ENCODE peak calls at places on chromosomes 2 and 18, in seven cellular contexts. Y is WTC11, U is GM12878, T is HEK293T, M is K562, I is H1, J is HepG2. S is an unnamed sample.

GRCh38 chr2:165505514-165505913 is 36.0 kb downstream of the CSRNP3 start:
- DNase-seq in Y (no peak), U (no peak), T (no peak), M (no peak), I (no peak), J (no peak), S (no peak)

GRCh38 chr18:78900938-78901909 is 78.4 kb upstream of the SALL3 start:
- DNase-seq in Y (no peak), U (no peak), T (no peak), M (no peak), I (no peak), J (no peak), S (no peak)

GRCh38 chr2:8987413-8987812 is 16.1 kb downstream of the MBOAT2 start:
- DNase-seq in Y (no peak), U (no peak), T (no peak), M (no peak), I (no peak), J (no peak), S (no peak)

GRCh38 chr18:59912007-59912550 is 12.3 kb downstream of the PMAIP1 start:
- DNase-seq in Y (no peak), U (no peak), T (no peak), M (no peak), I (no peak), J (no peak), S (no peak)

GRCh38 chr2:227545990-227546389 is 52.7 kb upstream of the SCYGR2 start:
- DNase-seq in Y (peak; percentile 28), U (no peak), T (no peak), M (no peak), I (no peak), J (peak; percentile 40), S (no peak)

GRCh38 chr2:111947219-111947618 is 48.8 kb downstream of the MERTK start:
- DNase-seq in Y (no peak), U (no peak), T (no peak), M (no peak), I (no peak), J (no peak), S (no peak)

GRCh38 chr2:32008811-32009478 is 1.9 kb downstream of the MEMO1 start:
- DNase-seq in Y (no peak), U (no peak), T (peak; percentile 10), M (no peak), I (no peak), J (peak; percentile 32), S (no peak)

GRCh38 chr18:43751835-43752234 is 474.5 kb upstream of the SYT4 start:
- DNase-seq in Y (no peak), U (no peak), T (no peak), M (no peak), I (no peak), J (no peak), S (no peak)

GRCh38 chr2:23630961-23631360 is 246.0 kb downstream of the KLHL29 start:
- DNase-seq in Y (no peak), U (no peak), T (no peak), M (no peak), I (no peak), J (no peak), S (no peak)

GRCh38 chr2:40403233-40403841 is 48.6 kb downstream of the SLC8A1 start:
- DNase-seq in Y (no peak), U (no peak), T (no peak), M (no peak), I (no peak), J (no peak), S (no peak)

GRCh38 chr18:10072659-10073309 is 159.0 kb downstream of the VAPA start:
- DNase-seq in Y (no peak), U (no peak), T (no peak), M (no peak), I (no peak), J (no peak), S (no peak)

GRCh38 chr2:190468814-190469569 is 60.8 kb downstream of the MFSD6 start:
- DNase-seq in Y (no peak), U (no peak), T (peak; percentile 48), M (peak; percentile 68), I (no peak), J (peak; percentile 40), S (peak; percentile 35)

GRCh38 chr18:22084547-22084946 is 84.8 kb upstream of the GATA6 start:
- DNase-seq in Y (no peak), U (no peak), T (no peak), M (no peak), I (no peak), J (peak; percentile 78), S (no peak)

GRCh38 chr18:73677458-73677857 is 470.2 kb downstream of the FBXO15 start:
- DNase-seq in Y (no peak), U (no peak), T (no peak), M (no peak), I (no peak), J (no peak), S (no peak)

GRCh38 chr2:60510713-60511112 is 42.7 kb downstream of the BCL11A start:
- DNase-seq in Y (no peak), U (no peak), T (no peak), M (no peak), I (no peak), J (no peak), S (no peak)

GRCh38 chr2:99881901-99882591 is 260.3 kb downstream of the AFF3 start:
- DNase-seq in Y (no peak), U (no peak), T (peak; percentile 41), M (no peak), I (no peak), J (no peak), S (no peak)

GRCh38 chr2:158060862-158061435 is 40.7 kb upstream of the UPP2 start:
- DNase-seq in Y (no peak), U (no peak), T (no peak), M (no peak), I (no peak), J (no peak), S (peak; percentile 1)

GRCh38 chr2:53958443-53958842 is 12.3 kb downstream of the PSME4 start:
- DNase-seq in Y (no peak), U (no peak), T (no peak), M (no peak), I (no peak), J (no peak), S (no peak)

GRCh38 chr18:22683196-22683676 is 249.9 kb upstream of the RBBP8 start:
- DNase-seq in Y (no peak), U (no peak), T (peak; percentile 60), M (no peak), I (no peak), J (peak; percentile 58), S (no peak)

GRCh38 chr2:36322108-36322507 is 33.5 kb upstream of the CRIM1 start:
- DNase-seq in Y (no peak), U (no peak), T (peak; percentile 21), M (no peak), I (no peak), J (peak; percentile 40), S (peak; percentile 19)

GRCh38 chr2:66872926-66873714 is 438.2 kb downstream of the MEIS1 start:
- DNase-seq in Y (no peak), U (no peak), T (no peak), M (no peak), I (no peak), J (no peak), S (no peak)
- TF ChIP-seq SP1 in Y (no peak), U (no peak), T (no peak), M (no peak), I (no peak), J (no peak), S (no peak)

GRCh38 chr2:65539633-65540032 is 107.2 kb upstream of the SPRED2 start:
- DNase-seq in Y (no peak), U (no peak), T (no peak), M (no peak), I (no peak), J (no peak), S (no peak)
- TF ChIP-seq SP1 in Y (no peak), U (no peak), T (no peak), M (no peak), I (no peak), J (no peak), S (no peak)

GRCh38 chr2:25168256-25169072 is at the start of gene POMC:
- DNase-seq in Y (peak; percentile 65), U (no peak), T (peak; percentile 60), M (no peak), I (no peak), J (no peak), S (no peak)

GRCh38 chr2:25169073-25169470 is 692 bp upstream of the POMC start:
- DNase-seq in Y (no peak), U (no peak), T (no peak), M (no peak), I (no peak), J (no peak), S (no peak)

GRCh38 chr2:25170888-25171287 is 2.5 kb upstream of the POMC start:
- DNase-seq in Y (no peak), U (no peak), T (no peak), M (no peak), I (no peak), J (no peak), S (no peak)

GRCh38 chr2:25164526-25164925 is 3.9 kb downstream of the POMC start:
- DNase-seq in Y (no peak), U (no peak), T (no peak), M (no peak), I (no peak), J (no peak), S (no peak)

DNA sequence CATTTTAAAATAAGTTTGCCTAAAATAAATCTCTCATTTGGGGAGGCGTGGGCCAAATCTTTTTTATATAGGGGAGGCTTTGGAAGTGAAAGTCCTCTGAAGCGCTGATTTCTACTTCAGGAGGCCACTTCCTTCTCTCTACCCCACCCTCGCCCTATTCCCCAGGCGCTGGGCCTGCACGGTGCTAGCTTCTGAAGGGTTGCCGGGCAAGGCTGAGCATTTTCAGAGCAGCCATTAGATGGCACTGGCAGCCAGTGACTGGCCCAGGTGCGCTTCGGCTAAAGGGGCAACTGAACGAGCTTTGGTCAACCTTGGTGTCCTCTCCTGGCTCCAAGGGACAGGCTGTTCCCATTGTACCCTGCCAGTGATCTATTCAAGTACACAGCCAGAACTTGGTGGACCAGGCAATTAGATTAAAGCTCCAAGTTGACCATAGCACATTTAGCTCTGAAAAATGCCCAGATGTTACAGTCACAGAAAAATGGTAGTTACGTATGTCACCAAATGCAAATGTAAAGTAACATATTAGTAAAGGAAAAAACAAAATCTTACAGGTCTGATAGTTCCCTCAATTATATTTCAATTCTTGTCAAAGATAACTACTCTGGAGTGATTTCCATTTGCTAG is 2.3 kb downstream of the POMC start:
- DNase-seq in Y (peak; percentile 70), U (peak; percentile 49), T (peak; percentile 30), M (no peak), I (no peak), J (peak; percentile 39), S (peak; percentile 35)
- TF ChIP-seq SP1 in Y (no peak), U (no peak), T (no peak), M (no peak), I (no peak), J (no peak), S (no peak)

DNA sequence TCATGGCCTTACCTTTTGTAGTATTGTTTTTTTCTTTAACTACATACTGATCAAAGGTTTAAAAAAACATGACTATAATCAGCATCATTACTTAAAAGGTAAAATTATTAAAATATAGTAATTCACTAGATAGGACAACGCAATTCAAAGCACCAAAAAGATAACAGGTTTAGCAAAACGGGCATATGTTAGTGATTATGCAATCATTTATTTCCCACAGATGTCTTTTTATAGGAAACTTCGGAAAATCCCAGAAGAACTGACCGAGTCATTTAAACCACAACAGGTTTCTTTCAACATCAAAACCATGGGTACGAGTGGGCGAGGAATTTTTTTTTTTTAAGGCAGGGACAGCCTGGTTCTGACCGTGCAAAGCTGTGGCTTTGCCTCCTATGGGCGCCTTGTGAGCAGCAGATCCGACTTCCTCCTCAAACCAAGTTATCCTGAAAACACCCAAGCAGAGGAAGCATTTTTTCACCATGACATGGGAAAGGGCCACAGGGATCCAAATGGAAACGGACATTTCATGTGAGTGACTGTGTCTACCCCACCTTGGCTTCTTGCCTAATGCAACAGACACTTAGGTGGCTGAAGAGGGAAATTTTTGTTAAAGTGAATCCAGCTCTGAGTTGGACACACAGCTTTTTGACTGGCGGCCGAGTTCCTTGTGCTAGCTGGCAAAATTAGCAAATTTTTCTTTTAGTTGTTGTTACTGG is 487.2 kb upstream of the ZEB2 start:
- DNase-seq in Y (no peak), U (no peak), T (no peak), M (no peak), I (no peak), J (no peak), S (no peak)
- TF ChIP-seq SP1 in Y (no peak), U (no peak), T (no peak), M (no peak), I (no peak), J (no peak), S (no peak)